ENCODE peak calls at places on chromosomes 12 and 14, in nine cellular contexts. S is CD8-positive, alpha-beta memory T cell; Z is psoas muscle; C is Panc1; E is Peyer's patch; Y is SK-N-SH; M is esophagus squamous epithelium; V is A673; N is right cardiac atrium. P is an unnamed sample. For H3K9me3, the result is how much of the 10 kb centered on the place peaks cover.

GRCh38 chr14:57390806-57391562 is 598 bp downstream of the NAA30 start:
- DNase-seq in C (no peak), M (peak), S (no peak), N (peak), E (peak), Z (peak), Y (peak), V (peak), P (peak)

GRCh38 chr12:68812553-68813241 is 4.7 kb downstream of the MDM2 start:
- DNase-seq in S (no peak), N (no peak), Y (no peak), E (no peak), C (no peak), V (no peak), Z (no peak), M (no peak), P (no peak)

GRCh38 chr14:52015411-52016030 is 26.2 kb downstream of the RTRAF start:
- DNase-seq in Y (peak), C (no peak), M (no peak), N (peak), V (peak), Z (no peak), E (no peak), S (no peak), P (no peak)

GRCh38 chr12:123966596-123966995 is 6.0 kb downstream of the CCDC92 start:
- DNase-seq in M (no peak), Z (no peak), C (no peak), V (no peak), N (no peak), S (no peak), E (no peak), Y (no peak), P (no peak)

GRCh38 chr12:47808049-47808448 is 11.7 kb downstream of the HDAC7 start:
- DNase-seq in C (no peak), Z (peak), V (no peak), S (peak), M (no peak), Y (peak), N (peak), E (peak), P (peak)

GRCh38 chr12:75632452-75632851 is 121.0 kb upstream of the KRR1 start:
- DNase-seq in E (no peak), Y (no peak), Z (no peak), V (peak), N (no peak), C (no peak), M (no peak), S (no peak), P (no peak)

GRCh38 chr14:37420622-37421021 is 174.4 kb downstream of the FOXA1 start:
- DNase-seq in E (no peak), V (no peak), S (no peak), C (no peak), Z (no peak), Y (no peak), N (no peak), M (no peak), P (no peak)

GRCh38 chr12:47272412-47273190 is 192.8 kb upstream of the AMIGO2 start:
- DNase-seq in Y (no peak), M (no peak), C (no peak), N (no peak), E (no peak), S (no peak), Z (no peak), V (no peak), P (no peak)

GRCh38 chr14:73833024-73833423 is 18.6 kb upstream of the PTGR2 start:
- DNase-seq in Z (no peak), Y (no peak), N (no peak), V (no peak), M (no peak), E (no peak), C (no peak), S (no peak), P (no peak)

GRCh38 chr14:58638231-58639205 is 756 bp downstream of the DACT1 start:
- DNase-seq in S (no peak), C (no peak), Z (peak), N (peak), E (no peak), M (no peak), Y (peak), V (peak), P (peak)

GRCh38 chr12:63069860-63070617 is 81.0 kb downstream of the AVPR1A start:
- DNase-seq in Z (no peak), M (no peak), E (no peak), Y (no peak), N (no peak), C (no peak), V (no peak), S (no peak), P (no peak)
- H3K4me3 ChIP-seq in Z (no peak), M (no peak), E (no peak), Y (no peak), N (no peak), C (no peak), V (no peak), S (no peak), P (no peak)

GRCh38 chr14:105856676-105857222 is 330.4 kb downstream of the TMEM121 start:
- DNase-seq in C (no peak), M (no peak), Y (peak), V (no peak), Z (no peak), E (peak), S (no peak), N (no peak), P (no peak)

GRCh38 chr14:105857223-105857815 is 330.9 kb downstream of the TMEM121 start:
- DNase-seq in V (no peak), E (peak), C (no peak), Y (no peak), N (no peak), S (no peak), M (no peak), Z (peak), P (peak)

GRCh38 chr14:105857816-105858675 is 331.7 kb downstream of the TMEM121 start:
- DNase-seq in V (no peak), Y (no peak), Z (peak), S (no peak), N (no peak), C (no peak), E (peak), M (no peak), P (peak)

GRCh38 chr14:105859717-105860614 is 333.6 kb downstream of the TMEM121 start:
- DNase-seq in S (peak), E (peak), M (no peak), V (no peak), C (no peak), Z (peak), Y (no peak), N (no peak), P (no peak)

DNA sequence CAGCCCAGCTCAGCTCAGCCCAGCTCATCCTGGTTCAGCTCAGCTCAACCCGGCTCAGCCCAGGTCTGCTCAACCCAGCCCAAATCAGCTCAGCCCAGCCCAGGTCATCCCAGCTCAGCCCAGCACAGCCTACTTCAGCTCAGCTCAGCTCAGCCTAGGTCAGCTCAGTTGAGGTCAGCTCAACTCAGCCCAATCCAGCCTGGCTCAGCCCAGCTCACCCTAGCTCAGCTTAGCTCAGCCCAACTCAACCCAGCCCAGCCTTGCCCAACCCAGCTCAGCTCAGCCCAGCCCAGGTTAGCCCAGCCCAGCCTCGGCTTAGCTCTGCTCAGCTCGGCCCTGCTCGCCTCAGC is 332.3 kb downstream of the TMEM121 start:
- DNase-seq in N (no peak), S (no peak), V (no peak), M (no peak), Z (peak), C (no peak), Y (no peak), E (peak), P (no peak)
- H3K9me3 ChIP-seq in N (under half), S (under half), V (under half), M (under half), Z (under half), C (under half), Y (under half), E (under half), P (under half)

DNA sequence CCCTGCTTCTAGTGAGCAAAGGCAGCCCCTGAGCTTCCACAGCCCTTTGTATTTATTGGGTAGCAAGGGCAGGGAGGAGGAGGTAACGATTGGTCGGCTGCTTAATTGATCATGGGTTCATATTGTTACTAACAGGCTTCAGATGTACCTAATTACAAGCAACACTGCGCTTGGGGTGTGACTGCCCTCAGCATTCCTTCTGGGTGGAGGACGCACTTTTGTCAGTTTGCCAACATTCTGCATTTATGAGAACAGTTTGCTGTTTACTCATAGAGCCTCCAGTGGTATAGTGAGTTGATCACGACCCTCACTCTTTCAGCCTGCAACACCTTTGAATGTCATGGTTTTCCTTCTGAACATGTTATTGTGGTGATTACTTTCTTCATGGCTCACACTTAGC is 9.6 kb downstream of the TSHR start:
- DNase-seq in V (no peak), E (no peak), S (no peak), C (no peak), M (no peak), Y (no peak), Z (no peak), N (no peak), P (no peak)
- H3K4me3 ChIP-seq in V (no peak), E (no peak), S (no peak), C (no peak), M (no peak), Y (no peak), Z (no peak), N (no peak), P (no peak)

DNA sequence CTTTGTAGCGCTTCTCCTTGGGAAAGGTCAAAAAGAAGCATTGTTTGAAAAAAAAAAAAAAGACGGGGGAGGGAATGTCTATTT is at the start of gene LMO3:
- DNase-seq in N (no peak), V (no peak), Z (no peak), E (no peak), S (no peak), C (no peak), Y (no peak), M (no peak), P (no peak)
- H3K9me3 ChIP-seq in N (under half), V (under half), Z (under half), E (under half), S (under half), C (under half), Y (under half), M (under half), P (under half)

GRCh38 chr12:61780435-61780834 is 479.8 kb upstream of the USP15 start:
- DNase-seq in C (no peak), M (no peak), E (no peak), Z (no peak), N (no peak), V (no peak), S (no peak), Y (no peak), P (no peak)
- H3K4me3 ChIP-seq in C (no peak), M (no peak), E (no peak), Z (no peak), N (no peak), V (no peak), S (no peak), Y (no peak), P (no peak)

DNA sequence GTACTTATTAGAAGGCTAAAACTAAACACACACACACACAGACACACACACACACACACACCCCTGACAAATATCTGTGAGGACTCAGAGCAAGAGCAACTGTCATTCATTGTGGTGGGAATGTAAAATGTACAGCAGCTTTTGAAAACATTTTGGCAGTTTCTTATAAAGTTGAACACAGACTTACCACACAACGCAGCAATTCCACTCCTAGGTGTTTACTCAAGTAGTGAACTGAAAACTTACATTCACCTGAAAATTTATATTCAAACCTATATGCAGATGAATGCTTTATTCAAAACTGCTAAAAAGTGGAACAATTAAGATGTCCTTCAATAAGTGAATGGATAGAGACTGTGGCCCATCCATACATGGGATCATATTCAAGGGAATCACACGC is 18.6 kb downstream of the ZNF605 start:
- DNase-seq in E (no peak), S (no peak), C (no peak), Y (no peak), N (no peak), V (no peak), M (no peak), Z (no peak), P (no peak)
- H3K9me3 ChIP-seq in E (under half), S (under half), C (under half), Y (under half), N (under half), V (under half), M (under half), Z (half or more), P (half or more)

GRCh38 chr12:66190519-66191406 is 1.7 kb downstream of the IRAK3 start:
- DNase-seq in S (no peak), Y (no peak), V (no peak), E (no peak), M (no peak), Z (no peak), C (no peak), N (no peak), P (no peak)
- H3K4me3 ChIP-seq in S (no peak), Y (no peak), V (no peak), E (no peak), M (peak), Z (peak), C (no peak), N (peak), P (no peak)

GRCh38 chr14:26401170-26401968 is 196.5 kb downstream of the NOVA1 start:
- DNase-seq in Z (no peak), S (no peak), C (no peak), N (no peak), V (no peak), Y (no peak), M (no peak), E (no peak), P (no peak)

GRCh38 chr14:26404927-26405326 is 192.9 kb downstream of the NOVA1 start:
- DNase-seq in E (no peak), M (no peak), S (no peak), N (no peak), Z (no peak), C (no peak), Y (no peak), V (no peak), P (no peak)

GRCh38 chr14:26403760-26404159 is 194.1 kb downstream of the NOVA1 start:
- DNase-seq in S (no peak), C (no peak), V (no peak), E (no peak), N (no peak), Y (no peak), Z (no peak), M (no peak), P (no peak)

GRCh38 chr14:26398616-26399015 is 199.2 kb downstream of the NOVA1 start:
- DNase-seq in V (no peak), C (no peak), M (no peak), N (no peak), E (no peak), S (no peak), Y (no peak), Z (no peak), P (no peak)

GRCh38 chr14:26402126-26402525 is 195.7 kb downstream of the NOVA1 start:
- DNase-seq in Z (no peak), C (no peak), S (no peak), V (no peak), E (no peak), N (no peak), M (no peak), Y (no peak), P (no peak)
- H3K9me3 ChIP-seq in Z (under half), C (under half), S (under half), V (under half), E (under half), N (under half), M (under half), Y (under half), P (under half)